ENCODE peak calls at places on chromosome X, in six cellular contexts. X is frontal cortex, W is A673, K is NCI-H2029, H is germinal center, Q is AML-193. N is an unnamed sample.

GRCh38 chrX:97529801-97530200 is 646.1 kb downstream of the RPA4 start:
- DNase-seq in X (no peak), W (peak), K (no peak), H (no peak), Q (no peak), N (no peak)

GRCh38 chrX:100512471-100512870 is 72.3 kb upstream of the TNMD start:
- DNase-seq in X (peak), W (peak), K (no peak), H (peak), Q (peak), N (no peak)

GRCh38 chrX:39773150-39773549 is 324.6 kb downstream of the BCOR start:
- DNase-seq in X (no peak), W (no peak), K (no peak), H (no peak), Q (no peak), N (no peak)

GRCh38 chrX:150352114-150352513 is 11.0 kb upstream of the MAMLD1 start:
- DNase-seq in X (no peak), W (no peak), K (no peak), H (no peak), Q (no peak), N (no peak)

GRCh38 chrX:10773318-10773717 is 152.9 kb upstream of the MID1 start:
- DNase-seq in X (no peak), W (no peak), K (no peak), H (no peak), Q (no peak), N (no peak)

GRCh38 chrX:119971184-119971583 is 27.6 kb upstream of the NKAP start:
- DNase-seq in X (no peak), W (no peak), K (no peak), H (no peak), Q (no peak), N (no peak)

GRCh38 chrX:63350551-63350950 is 581 bp downstream of the SPIN4 start:
- DNase-seq in X (no peak), W (peak), K (peak), H (peak), Q (no peak), N (no peak)

GRCh38 chrX:11111038-11111851 is at the start of gene HCCS:
- DNase-seq in X (peak), W (peak), K (peak), H (peak), Q (peak), N (peak)

GRCh38 chrX:15863944-15864491 is 9.4 kb upstream of the AP1S2 start:
- DNase-seq in X (no peak), W (no peak), K (no peak), H (no peak), Q (no peak), N (no peak)

GRCh38 chrX:153370293-153371055 is 30.7 kb downstream of the PNMA6E start:
- DNase-seq in X (no peak), W (no peak), K (no peak), H (no peak), Q (no peak), N (no peak)

GRCh38 chrX:116246261-116246660 is 75.7 kb downstream of the AGTR2 start:
- DNase-seq in X (no peak), W (no peak), K (no peak), H (no peak), Q (no peak), N (no peak)

GRCh38 chrX:38985375-38985774 is 184.1 kb downstream of the MID1IP1 start:
- DNase-seq in X (peak), W (peak), K (no peak), H (peak), Q (peak), N (no peak)

N was measured in T-helper 17 cell.